ENCODE peak calls at places on chromosomes 4 and X, in ten cellular contexts. W, Z, L, S, D, K, R, V, N and H are unnamed samples.

GRCh38 chr4:17812801-17813200 is 2.0 kb downstream of the NCAPG start:
- DNase-seq in W (no peak), Z (no peak), L (no peak), S (no peak), D (no peak), K (peak), R (no peak), V (no peak), N (no peak), H (no peak)

GRCh38 chr4:15004701-15005301 is 2.5 kb downstream of the CPEB2 start:
- DNase-seq in W (peak), Z (no peak), L (peak), S (peak), D (no peak), K (peak), R (peak), V (peak), N (peak), H (peak)

GRCh38 chrX:134172588-134173259 is 64.3 kb upstream of the CCDC160 start:
- DNase-seq in W (peak), Z (no peak), L (no peak), S (peak), D (no peak), K (no peak), R (peak), V (no peak), N (peak), H (peak)

GRCh38 chr4:94603170-94603747 is 151.5 kb downstream of the PDLIM5 start:
- DNase-seq in W (peak), Z (peak), L (peak), S (no peak), D (no peak), K (peak), R (no peak), V (no peak), N (no peak), H (no peak)

GRCh38 chr4:7938513-7939376 is 916 bp downstream of the AFAP1 start:
- DNase-seq in W (peak), Z (no peak), L (no peak), S (peak), D (no peak), K (peak), R (peak), V (no peak), N (no peak), H (no peak)

GRCh38 chrX:16862829-16863228 is 7.3 kb downstream of the RBBP7 start:
- DNase-seq in W (no peak), Z (no peak), L (no peak), S (no peak), D (no peak), K (no peak), R (no peak), V (no peak), N (no peak), H (no peak)

GRCh38 chrX:153333271-153333670 is 682 bp upstream of the ZNF275 start:
- DNase-seq in W (no peak), Z (no peak), L (peak), S (no peak), D (no peak), K (peak), R (no peak), V (no peak), N (no peak), H (no peak)

GRCh38 chr4:80340036-80340435 is 4.5 kb downstream of the CFAP299 start:
- DNase-seq in W (no peak), Z (no peak), L (no peak), S (peak), D (no peak), K (peak), R (no peak), V (no peak), N (no peak), H (no peak)

GRCh38 chr4:5712517-5712916 is 1.5 kb downstream of the EVC start:
- DNase-seq in W (no peak), Z (no peak), L (peak), S (peak), D (no peak), K (peak), R (peak), V (no peak), N (no peak), H (peak)

GRCh38 chrX:134294548-134294947 is 57.6 kb downstream of the CCDC160 start:
- DNase-seq in W (peak), Z (no peak), L (no peak), S (peak), D (no peak), K (peak), R (no peak), V (no peak), N (no peak), H (no peak)

GRCh38 chrX:15468036-15468435 is 25.1 kb downstream of the PIR start:
- DNase-seq in W (peak), Z (peak), L (peak), S (peak), D (peak), K (peak), R (no peak), V (no peak), N (no peak), H (no peak)

GRCh38 chrX:132612990-132613564 is 124.2 kb upstream of the MBNL3 start:
- DNase-seq in W (peak), Z (no peak), L (peak), S (peak), D (peak), K (peak), R (peak), V (peak), N (no peak), H (peak)

GRCh38 chrX:37509349-37509748 is 62.1 kb upstream of the LANCL3 start:
- DNase-seq in W (no peak), Z (no peak), L (no peak), S (no peak), D (peak), K (peak), R (no peak), V (no peak), N (no peak), H (peak)

GRCh38 chrX:22134681-22135080 is 102.6 kb downstream of the PHEX start:
- DNase-seq in W (peak), Z (no peak), L (peak), S (peak), D (peak), K (peak), R (no peak), V (no peak), N (no peak), H (no peak)

GRCh38 chrX:103063191-103063845 is 653 bp downstream of the BEX1 start:
- DNase-seq in W (peak), Z (peak), L (peak), S (peak), D (peak), K (peak), R (peak), V (no peak), N (no peak), H (peak)

GRCh38 chrX:38279188-38279587 is 48.1 kb downstream of the RPGR start:
- DNase-seq in W (no peak), Z (no peak), L (no peak), S (no peak), D (no peak), K (no peak), R (no peak), V (no peak), N (no peak), H (no peak)

GRCh38 chrX:130746709-130747347 is 156.2 kb downstream of the ENOX2 start:
- DNase-seq in W (no peak), Z (no peak), L (peak), S (peak), D (no peak), K (peak), R (no peak), V (no peak), N (no peak), H (no peak)

GRCh38 chr4:74665346-74665745 is 129.0 kb downstream of the BTC start:
- DNase-seq in W (no peak), Z (no peak), L (no peak), S (no peak), D (no peak), K (no peak), R (no peak), V (no peak), N (no peak), H (no peak)

GRCh38 chr4:159003420-159004253 is 99.2 kb upstream of the RAPGEF2 start:
- DNase-seq in W (no peak), Z (no peak), L (peak), S (no peak), D (no peak), K (peak), R (no peak), V (no peak), N (no peak), H (no peak)

GRCh38 chrX:63747331-63747730 is 37.7 kb downstream of the ARHGEF9 start:
- DNase-seq in W (peak), Z (peak), L (peak), S (peak), D (no peak), K (peak), R (no peak), V (no peak), N (no peak), H (no peak)